ENCODE peak calls at places on chromosomes 16 and 17, in eight cellular contexts. U is IMR-90, H is OCI-LY7, D is mammary epithelial cell, A is GM23248, T is astrocyte, E is fibroblast of lung, V is H1. Y is an unnamed sample.

GRCh38 chr17:55324296-55324978 is 59.7 kb downstream of the HLF start:
- DNase-seq in V (no peak), H (peak), U (no peak), A (no peak), D (no peak), E (no peak), T (no peak), Y (no peak)

GRCh38 chr17:42525221-42525620 is 10.8 kb upstream of the NAGLU start:
- DNase-seq in T (peak), U (peak), D (peak), E (peak), H (no peak), A (peak), V (no peak), Y (no peak)

GRCh38 chr16:28168991-28169554 is 42.7 kb downstream of the XPO6 start:
- DNase-seq in H (no peak), T (no peak), V (no peak), E (no peak), D (no peak), U (no peak), A (no peak), Y (no peak)

GRCh38 chr17:15998031-15998574 is 1.4 kb downstream of the ZSWIM7 start:
- DNase-seq in E (no peak), V (no peak), U (no peak), A (no peak), T (no peak), H (no peak), D (no peak), Y (no peak)

GRCh38 chr16:57914244-57915173 is 56.4 kb downstream of the CNGB1 start:
- DNase-seq in U (no peak), T (no peak), V (no peak), A (no peak), H (no peak), E (no peak), D (no peak), Y (no peak)

GRCh38 chr16:15993128-15993527 is 43.7 kb downstream of the ABCC1 start:
- DNase-seq in V (no peak), D (no peak), T (no peak), U (no peak), E (no peak), H (no peak), A (no peak), Y (no peak)

GRCh38 chr16:50152807-50153647 is at the start of gene TENT4B:
- DNase-seq in A (peak), D (peak), T (peak), E (peak), V (peak), U (peak), H (peak), Y (peak)

GRCh38 chr16:87254734-87255133 is 62.5 kb downstream of the C16orf95 start:
- DNase-seq in D (no peak), V (no peak), H (no peak), U (no peak), A (no peak), T (no peak), E (no peak), Y (no peak)

GRCh38 chr16:86775401-86775985 is 197.1 kb downstream of the FOXL1 start:
- DNase-seq in E (peak), D (no peak), A (peak), V (no peak), T (peak), H (no peak), U (peak), Y (peak)

GRCh38 chr16:733382-734207 is 6.7 kb downstream of the HAGHL start:
- DNase-seq in D (no peak), U (no peak), A (no peak), E (no peak), H (no peak), T (no peak), V (no peak), Y (peak)

GRCh38 chr16:67210069-67210937 is 11.4 kb downstream of the ELMO3 start:
- DNase-seq in U (no peak), V (no peak), T (no peak), H (no peak), A (no peak), E (no peak), D (no peak), Y (no peak)

GRCh38 chr16:68244481-68244902 is 681 bp upstream of the PLA2G15 start:
- DNase-seq in E (no peak), U (no peak), A (no peak), V (no peak), T (no peak), H (no peak), D (no peak), Y (no peak)

GRCh38 chr16:68242926-68243858 is 2.0 kb upstream of the PLA2G15 start:
- DNase-seq in H (no peak), E (no peak), U (no peak), A (no peak), D (no peak), T (no peak), V (no peak), Y (no peak)

GRCh38 chr16:68246121-68246520 is 948 bp downstream of the PLA2G15 start:
- DNase-seq in E (no peak), H (no peak), D (no peak), T (no peak), U (no peak), A (no peak), V (no peak), Y (no peak)

GRCh38 chr16:68244903-68245853 is at the start of gene PLA2G15:
- DNase-seq in V (peak), H (peak), U (peak), D (peak), A (peak), T (peak), E (peak), Y (peak)

GRCh38 chr16:68242085-68242484 is 3.1 kb upstream of the PLA2G15 start:
- DNase-seq in E (no peak), A (no peak), T (no peak), H (no peak), U (no peak), V (no peak), D (no peak), Y (no peak)
- H3K4me3 ChIP-seq in E (no peak), A (no peak), T (no peak), H (no peak), U (no peak), V (no peak), D (no peak), Y (no peak)

DNA sequence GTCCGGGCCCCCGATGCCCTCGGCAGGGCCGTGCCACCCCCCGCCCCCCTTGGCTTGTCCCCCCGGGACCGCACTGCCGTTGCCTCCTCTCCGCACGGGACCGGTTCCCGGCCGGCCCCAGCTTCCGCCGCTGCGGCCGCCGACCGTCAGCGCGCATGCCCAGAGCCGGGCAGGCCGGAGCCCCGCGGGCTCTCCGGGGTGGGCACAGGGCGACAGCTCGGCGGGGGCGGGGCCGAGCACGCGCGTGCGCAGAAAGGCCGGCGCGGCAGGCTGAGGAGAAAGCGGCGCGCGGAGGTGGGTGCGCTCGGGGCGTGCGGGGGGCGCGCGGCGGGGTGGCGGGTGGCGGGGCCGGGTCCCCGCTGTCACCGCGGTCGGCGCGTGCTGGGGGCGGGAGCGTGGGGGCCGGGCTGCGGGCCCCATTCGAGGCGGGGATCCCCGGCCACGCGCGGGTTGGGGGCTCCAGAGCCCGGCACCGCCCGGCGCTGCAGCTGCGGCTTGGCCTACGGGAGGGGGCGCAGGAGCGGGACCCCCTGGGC is at the start of gene TBC1D24:
- DNase-seq in D (peak), A (peak), V (no peak), H (peak), T (peak), E (peak), U (peak), Y (peak)
- H2AFZ ChIP-seq in D (peak), A (peak), V (peak), H (no peak), T (peak), E (peak), U (peak), Y (peak)

GRCh38 chr17:48752399-48753288 is 24.1 kb upstream of the HOXB13 start:
- DNase-seq in U (no peak), V (no peak), H (no peak), E (no peak), T (no peak), A (no peak), D (no peak), Y (no peak)

GRCh38 chr17:48753794-48754499 is 25.4 kb upstream of the HOXB13 start:
- DNase-seq in U (no peak), A (peak), T (no peak), D (no peak), E (no peak), V (no peak), H (no peak), Y (no peak)

GRCh38 chr17:48756816-48757215 is 28.3 kb upstream of the HOXB13 start:
- DNase-seq in U (no peak), A (no peak), V (no peak), E (no peak), T (no peak), D (no peak), H (no peak), Y (no peak)

GRCh38 chr17:48755346-48755745 is 26.8 kb upstream of the HOXB13 start:
- DNase-seq in H (no peak), V (no peak), E (no peak), U (no peak), T (no peak), A (no peak), D (no peak), Y (no peak)

DNA sequence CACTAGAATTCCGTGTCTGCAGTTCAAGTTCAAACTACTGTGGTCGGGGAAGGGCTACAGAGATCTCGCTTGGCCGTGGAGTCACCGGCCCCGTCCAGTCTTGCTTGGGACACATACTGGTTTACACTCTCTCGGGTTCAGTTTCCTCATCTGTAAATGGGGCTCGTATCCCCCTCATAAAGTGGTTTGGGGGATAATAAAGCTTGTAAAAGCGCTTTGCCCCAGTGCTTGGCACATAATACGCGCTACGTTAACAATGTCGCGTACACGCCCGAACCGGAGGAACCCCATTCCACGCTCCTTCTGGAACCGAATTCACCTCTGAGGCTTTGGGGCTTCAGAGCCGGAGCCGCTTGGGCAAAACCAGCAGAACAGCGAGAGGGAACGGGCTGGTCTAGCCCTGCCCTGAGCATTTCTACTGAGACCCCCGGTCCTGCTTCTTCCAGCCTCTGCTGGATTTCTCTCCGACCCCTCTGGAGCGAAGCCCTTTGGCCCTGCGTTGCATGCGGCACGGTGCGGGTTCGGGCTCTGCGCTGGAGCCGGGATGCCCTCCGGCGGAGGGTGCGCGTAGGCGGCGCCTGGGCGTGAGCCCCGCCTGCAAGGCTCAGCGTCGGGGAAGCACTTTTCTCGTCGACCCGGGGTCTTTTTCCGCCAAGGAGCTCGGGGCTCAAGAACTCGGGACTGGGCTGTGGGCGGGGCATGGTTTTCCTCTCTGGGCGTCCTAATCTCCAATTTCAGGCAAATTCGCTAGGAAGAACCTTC is 26.1 kb upstream of the HOXB13 start:
- DNase-seq in D (no peak), U (no peak), T (no peak), V (no peak), H (no peak), E (no peak), A (no peak), Y (peak)
- H3K4me3 ChIP-seq in D (no peak), U (no peak), T (no peak), V (no peak), H (no peak), E (no peak), A (peak), Y (no peak)

GRCh38 chr17:49101054-49101534 is 31.5 kb upstream of the B4GALNT2 start:
- DNase-seq in E (peak), D (peak), H (no peak), T (peak), A (peak), V (no peak), U (peak), Y (no peak)
- H2AFZ ChIP-seq in E (no peak), D (no peak), H (no peak), T (no peak), A (no peak), V (no peak), U (no peak), Y (no peak)

GRCh38 chr17:75455896-75456416 is 479 bp upstream of the TMEM94 start:
- DNase-seq in U (no peak), D (no peak), T (no peak), H (no peak), V (no peak), A (no peak), E (no peak), Y (no peak)
- H3K4me3 ChIP-seq in U (peak), D (peak), T (peak), H (peak), V (peak), A (peak), E (peak), Y (peak)

Y was measured in neural progenitor cell.